ENCODE peak calls at places on chromosome 13, in nine cellular contexts. Y is NCI-H460; E is tibial artery; Q is brain microvascular endothelial cell; X is ELR; F is IMR-90; G is foreskin fibroblast; L is activated CD4-positive, CD25-positive, alpha-beta regulatory T cell treated with anti-CD3 and anti-CD28 coated beads, Interleukin-2, amount 50 U/mL, for 16 hours; I is skeletal muscle cell. C is an unnamed sample.

GRCh38 chr13:32211788-32212187 is 103.4 kb downstream of the ZAR1L start:
- DNase-seq in Y (no peak), E (no peak), Q (peak), X (peak), F (peak), G (peak), L (no peak), I (peak), C (no peak)

GRCh38 chr13:101695870-101696516 is 243.5 kb downstream of the ITGBL1 start:
- DNase-seq in Y (no peak), E (peak), Q (no peak), X (no peak), F (no peak), G (peak), L (no peak), I (peak), C (no peak)

GRCh38 chr13:114044486-114044885 is 70.6 kb upstream of the C13orf46 start:
- DNase-seq in Y (no peak), E (no peak), Q (no peak), X (no peak), F (peak), G (peak), L (no peak), I (peak), C (no peak)

GRCh38 chr13:98460519-98460918 is 116.4 kb downstream of the STK24 start:
- DNase-seq in Y (no peak), E (no peak), Q (no peak), X (no peak), F (no peak), G (peak), L (no peak), I (no peak), C (no peak)

GRCh38 chr13:59745395-59745788 is 418.3 kb downstream of the DIAPH3 start:
- DNase-seq in Y (no peak), E (no peak), Q (peak), X (peak), F (peak), G (peak), L (no peak), I (no peak), C (no peak)

GRCh38 chr13:41675306-41675705 is 218.0 kb downstream of the RGCC start:
- DNase-seq in Y (no peak), E (no peak), Q (no peak), X (peak), F (no peak), G (peak), L (no peak), I (no peak), C (no peak)

GRCh38 chr13:73934215-73934623 is 200.0 kb downstream of the KLF12 start:
- DNase-seq in Y (no peak), E (no peak), Q (no peak), X (peak), F (peak), G (no peak), L (no peak), I (no peak), C (no peak)

GRCh38 chr13:74132152-74132767 is 1.9 kb downstream of the KLF12 start:
- DNase-seq in Y (no peak), E (no peak), Q (peak), X (peak), F (peak), G (peak), L (peak), I (no peak), C (no peak)

GRCh38 chr13:89899302-89900103 is 1448.0 kb upstream of the MIR17HG start:
- DNase-seq in Y (no peak), E (no peak), Q (no peak), X (no peak), F (no peak), G (no peak), L (no peak), I (no peak), C (no peak)

GRCh38 chr13:46369506-46370268 is 17.4 kb downstream of the RUBCNL start:
- DNase-seq in Y (no peak), E (peak), Q (peak), X (no peak), F (peak), G (peak), L (no peak), I (peak), C (no peak)

C was measured in NCI-H2029 treated with DMSO at 0.1 percent for 48 hours.